ENCODE peak calls at places on chromosomes 11 and 22, in four cellular contexts. H, V, P and C are unnamed samples.

GRCh38 chr22:18062421-18062820 is 15.4 kb upstream of the PEX26 start:
- DNase-seq in H (no peak), V (no peak), P (no peak), C (no peak)

GRCh38 chr22:43270314-43270908 is 72.8 kb downstream of the SCUBE1 start:
- DNase-seq in H (no peak), V (no peak), P (no peak), C (no peak)

GRCh38 chr22:38494498-38494897 is 11.6 kb downstream of the DDX17 start:
- DNase-seq in H (peak; percentile 51), V (no peak), P (no peak), C (no peak)

GRCh38 chr22:30325724-30326703 is 727 bp downstream of the TBC1D10A start:
- DNase-seq in H (no peak), V (peak; percentile 35), P (no peak), C (peak; percentile 51)

GRCh38 chr11:19929655-19930054 is 217.0 kb downstream of the NAV2 start:
- DNase-seq in H (no peak), V (no peak), P (no peak), C (no peak)

GRCh38 chr11:57131080-57131790 is 50.5 kb upstream of the LRRC55 start:
- DNase-seq in H (peak; percentile 34), V (peak; percentile 74), P (no peak), C (no peak)

GRCh38 chr11:33692013-33692504 is 8.6 kb downstream of the C11orf91 start:
- DNase-seq in H (peak; percentile 99), V (no peak), P (no peak), C (no peak)

GRCh38 chr11:46306296-46306853 is 28.9 kb downstream of the CREB3L1 start:
- DNase-seq in H (no peak), V (no peak), P (no peak), C (no peak)

GRCh38 chr11:120558754-120559431 is 47.3 kb downstream of the GRIK4 start:
- DNase-seq in H (no peak), V (no peak), P (no peak), C (no peak)

GRCh38 chr11:95119361-95120060 is 29.9 kb downstream of the ENDOD1 start:
- DNase-seq in H (no peak), V (no peak), P (no peak), C (no peak)

GRCh38 chr11:99814738-99815137 is 794.0 kb downstream of the CNTN5 start:
- DNase-seq in H (no peak), V (no peak), P (no peak), C (no peak)

GRCh38 chr11:132674161-132674560 is 858.1 kb downstream of the OPCML start:
- DNase-seq in H (peak; percentile 1), V (no peak), P (no peak), C (peak; percentile 40)

GRCh38 chr22:17472886-17473285 is 90.4 kb upstream of the SLC25A18 start:
- DNase-seq in H (no peak), V (peak; percentile 15), P (no peak), C (no peak)

GRCh38 chr22:47366026-47366767 is 603.7 kb downstream of the TBC1D22A start:
- DNase-seq in H (no peak), V (no peak), P (no peak), C (no peak)

GRCh38 chr11:45964911-45965389 is 42.5 kb downstream of the LARGE2 start:
- DNase-seq in H (peak; percentile 88), V (peak; percentile 81), P (peak; percentile 26), C (peak; percentile 67)

GRCh38 chr11:46038529-46038928 is 82.7 kb downstream of the PHF21A start:
- DNase-seq in H (no peak), V (no peak), P (no peak), C (no peak)

GRCh38 chr11:86244063-86244521 is 461 bp upstream of the EED start:
- DNase-seq in H (peak; percentile 90), V (peak; percentile 92), P (peak; percentile 87), C (peak; percentile 88)

GRCh38 chr11:134682577-134682976 is 270.5 kb upstream of the B3GAT1 start:
- DNase-seq in H (no peak), V (no peak), P (no peak), C (no peak)

GRCh38 chr11:69969890-69970784 is 108.0 kb upstream of the ANO1 start:
- DNase-seq in H (no peak), V (no peak), P (no peak), C (no peak)

GRCh38 chr22:42856179-42856864 is 751 bp downstream of the ARFGAP3 start:
- DNase-seq in H (no peak), V (peak; percentile 54), P (peak; percentile 40), C (peak; percentile 76)

GRCh38 chr11:132540586-132540985 is 991.7 kb downstream of the OPCML start:
- DNase-seq in H (no peak), V (no peak), P (no peak), C (no peak)

GRCh38 chr11:107696140-107696539 is 15.7 kb downstream of the SLN start:
- DNase-seq in H (peak; percentile 91), V (no peak), P (no peak), C (no peak)

GRCh38 chr11:5684627-5685362 is at the start of gene TRIM5:
- DNase-seq in H (peak; percentile 98), V (peak; percentile 93), P (peak; percentile 65), C (peak; percentile 81)

GRCh38 chr11:73760680-73761402 is at the start of gene RAB6A:
- DNase-seq in H (peak; percentile 100), V (peak; percentile 100), P (peak; percentile 99), C (peak; percentile 100)
- TF ChIP-seq CTCF in H (peak; percentile 9), V (peak; percentile 14), P (no peak), C (peak; percentile 51)

GRCh38 chr11:62880803-62881578 is at the start of gene SLC3A2:
- DNase-seq in H (peak; percentile 86), V (peak; percentile 93), P (peak; percentile 71), C (peak; percentile 91)

GRCh38 chr11:62883677-62884076 is 3.0 kb downstream of the SLC3A2 start:
- DNase-seq in H (no peak), V (no peak), P (no peak), C (no peak)

GRCh38 chr11:62881579-62882427 is 1.1 kb downstream of the SLC3A2 start:
- DNase-seq in H (peak; percentile 98), V (peak; percentile 90), P (peak; percentile 86), C (peak; percentile 98)

GRCh38 chr11:62882811-62883496 is 2.3 kb downstream of the SLC3A2 start:
- DNase-seq in H (no peak), V (no peak), P (no peak), C (no peak)

DNA sequence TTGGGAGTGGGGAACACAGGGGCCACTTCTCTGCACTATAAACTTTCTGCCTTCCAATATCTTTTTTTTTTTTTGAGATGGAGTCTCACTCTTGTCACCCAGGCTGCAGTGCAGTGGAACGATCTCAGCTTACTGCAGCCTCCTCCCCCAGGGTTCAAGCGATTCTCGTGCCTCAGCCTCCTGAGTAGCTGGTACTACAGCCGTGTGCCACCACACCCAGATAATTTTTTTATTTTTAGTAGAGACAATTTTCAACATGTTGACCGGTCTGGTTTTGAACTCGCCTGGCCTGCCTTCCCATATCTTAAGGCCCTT is 1.7 kb downstream of the SLC3A2 start:
- DNase-seq in H (no peak), V (no peak), P (no peak), C (no peak)
- TF ChIP-seq CTCF in H (no peak), V (no peak), P (no peak), C (no peak)

DNA sequence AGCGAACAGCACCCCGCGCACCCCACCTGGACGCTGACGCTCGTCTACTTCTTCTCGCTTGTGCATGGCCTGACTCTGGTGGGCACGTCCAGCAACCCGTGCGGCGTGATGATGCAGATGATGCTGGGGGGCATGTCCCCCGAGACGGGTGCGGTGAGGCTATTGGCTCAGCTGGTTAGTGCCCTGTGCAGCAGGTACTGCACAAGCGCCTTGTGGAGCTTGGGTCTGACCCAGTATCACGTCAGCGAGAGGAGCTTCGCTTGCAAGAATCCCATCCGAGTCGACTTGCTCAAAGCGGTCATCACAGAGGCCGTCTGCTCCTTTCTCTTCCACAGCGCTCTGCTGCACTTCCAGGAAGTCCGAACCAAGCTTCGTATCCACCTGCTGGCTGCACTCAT is 440 bp downstream of the AQP11 start:
- DNase-seq in H (peak; percentile 29), V (peak; percentile 37), P (no peak), C (no peak)
- TF ChIP-seq CTCF in H (no peak), V (no peak), P (no peak), C (no peak)

DNA sequence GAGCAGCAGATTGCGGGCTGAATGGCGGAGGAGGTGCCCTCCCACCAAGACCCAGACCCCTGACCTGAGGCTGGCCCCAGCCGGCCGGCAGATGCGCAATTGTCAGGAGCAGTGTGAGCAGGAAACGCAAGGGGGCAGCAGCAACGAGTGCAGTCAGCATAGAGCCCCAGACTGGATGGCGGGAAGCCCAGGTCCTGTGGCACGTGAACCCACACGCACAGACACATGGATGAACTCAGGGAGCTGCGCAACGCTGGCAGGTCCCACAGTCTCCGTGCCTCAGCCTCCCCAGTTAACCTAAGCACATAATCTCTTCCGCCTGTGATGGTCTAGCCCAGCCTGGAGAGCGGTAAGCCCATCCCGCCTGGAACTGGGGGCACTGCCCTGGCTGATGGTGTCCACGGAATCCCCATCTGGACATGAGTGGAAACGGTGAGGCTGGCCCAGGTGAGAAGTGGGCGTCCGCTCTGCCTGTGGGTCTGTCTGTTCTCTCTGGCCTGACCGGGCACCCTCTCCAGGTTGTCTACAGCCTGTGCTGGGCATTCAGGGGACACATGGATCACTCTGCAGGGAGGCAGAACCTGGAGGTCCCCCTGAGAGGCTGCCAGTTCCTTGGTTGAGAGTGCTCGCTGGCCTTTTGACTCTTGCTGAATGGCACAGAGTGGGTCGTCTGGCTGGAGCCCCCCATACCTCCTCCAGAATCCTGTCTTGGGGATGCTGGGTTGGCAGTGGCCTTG is 626 bp upstream of the TBX10 start:
- DNase-seq in H (peak; percentile 52), V (peak; percentile 77), P (no peak), C (peak; percentile 43)
- TF ChIP-seq CTCF in H (peak; percentile 70), V (peak; percentile 74), P (peak; percentile 65), C (peak; percentile 33)

GRCh38 chr11:17443000-17443399 is 33.6 kb downstream of the ABCC8 start:
- DNase-seq in H (no peak), V (no peak), P (no peak), C (no peak)
- TF ChIP-seq CTCF in H (no peak), V (no peak), P (no peak), C (no peak)

GRCh38 chr22:49025791-49026475 is 801.7 kb downstream of the BRD1 start:
- DNase-seq in H (no peak), V (no peak), P (no peak), C (no peak)

GRCh38 chr22:49024775-49025440 is 802.8 kb downstream of the BRD1 start:
- DNase-seq in H (no peak), V (no peak), P (peak; percentile 10), C (no peak)

GRCh38 chr22:49026476-49027121 is 801.1 kb downstream of the BRD1 start:
- DNase-seq in H (no peak), V (no peak), P (no peak), C (no peak)

GRCh38 chr22:49028111-49028510 is 799.6 kb downstream of the BRD1 start:
- DNase-seq in H (no peak), V (no peak), P (no peak), C (no peak)

DNA sequence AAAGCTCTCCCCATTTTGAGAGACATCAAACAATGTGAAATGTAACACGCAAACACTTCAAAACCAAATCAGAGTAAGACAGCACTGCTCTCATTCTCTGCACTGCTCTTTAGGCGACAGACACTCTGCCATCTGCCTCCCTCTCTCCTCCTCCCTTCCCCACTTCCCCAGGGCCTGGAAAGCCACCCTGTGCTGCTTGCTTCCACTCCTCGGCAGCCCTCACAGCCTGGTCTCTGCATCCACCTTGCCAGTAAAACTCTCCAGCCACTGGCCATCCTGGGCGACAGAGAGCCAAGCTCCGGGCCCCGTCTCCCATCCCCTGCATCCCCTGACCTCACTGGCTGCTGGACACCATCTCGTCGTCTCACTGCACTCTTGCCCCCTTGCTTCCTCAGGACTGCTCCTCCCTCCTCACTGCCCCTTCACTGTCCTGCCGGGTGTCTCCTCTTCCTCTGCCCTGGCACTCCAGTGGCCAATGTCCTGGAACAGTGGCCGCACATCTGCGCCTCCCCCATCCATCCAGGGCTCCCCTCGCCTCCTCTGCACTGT is 800.5 kb downstream of the BRD1 start:
- DNase-seq in H (no peak), V (no peak), P (no peak), C (no peak)
- TF ChIP-seq CTCF in H (no peak), V (no peak), P (no peak), C (no peak)

GRCh38 chr11:82174610-82175009 is 559.1 kb downstream of the FAM181B start:
- DNase-seq in H (no peak), V (no peak), P (no peak), C (no peak)
- TF ChIP-seq CTCF in H (no peak), V (no peak), P (peak; percentile 69), C (peak; percentile 33)